ENCODE peak calls at places on chromosomes 12 and 14, in four cellular contexts. R is breast epithelium, D is heart right ventricle, N is fibroblast of the aortic adventitia. Q is an unnamed sample.

GRCh38 chr14:62027958-62028357 is 265.7 kb downstream of the SNAPC1 start:
- DNase-seq in R (no peak), D (no peak), N (no peak), Q (no peak)

GRCh38 chr12:109863961-109864712 is 16.2 kb downstream of the GLTP start:
- DNase-seq in R (peak; percentile 39), D (no peak), N (peak; percentile 39), Q (no peak)

GRCh38 chr14:21200752-21201461 is 45.0 kb upstream of the OR5AU1 start:
- DNase-seq in R (no peak), D (no peak), N (no peak), Q (no peak)

GRCh38 chr14:99175331-99176155 is 96.5 kb downstream of the BCL11B start:
- DNase-seq in R (no peak), D (no peak), N (no peak), Q (no peak)

GRCh38 chr12:16526693-16527092 is 79.3 kb downstream of the LMO3 start:
- DNase-seq in R (no peak), D (no peak), N (peak; percentile 97), Q (no peak)

GRCh38 chr12:110922652-110923051 is 2.3 kb upstream of the MYL2 start:
- DNase-seq in R (no peak), D (no peak), N (no peak), Q (no peak)

GRCh38 chr12:109910969-109911348 is 10.9 kb downstream of the TCHP start:
- DNase-seq in R (no peak), D (no peak), N (peak; percentile 15), Q (peak; percentile 30)

GRCh38 chr14:84006643-84007137 is 1523.3 kb upstream of the FLRT2 start:
- DNase-seq in R (no peak), D (peak; percentile 36), N (no peak), Q (no peak)

GRCh38 chr12:53461059-53461458 is 9.2 kb downstream of the PCBP2 start:
- DNase-seq in R (no peak), D (peak; percentile 79), N (no peak), Q (no peak)

GRCh38 chr12:64616221-64616620 is 5.9 kb downstream of the RASSF3 start:
- DNase-seq in R (no peak), D (no peak), N (peak; percentile 82), Q (no peak)

GRCh38 chr12:125988545-125988944 is 923.3 kb downstream of the AACS start:
- DNase-seq in R (no peak), D (no peak), N (no peak), Q (no peak)

GRCh38 chr14:104441275-104442106 is 138.1 kb upstream of the C14orf180 start:
- DNase-seq in R (peak; percentile 13), D (no peak), N (no peak), Q (no peak)

GRCh38 chr12:619346-619745 is 43.9 kb downstream of the NINJ2 start:
- DNase-seq in R (no peak), D (no peak), N (no peak), Q (no peak)

GRCh38 chr14:81727243-81727642 is 193.6 kb upstream of the SEL1L start:
- DNase-seq in R (no peak), D (no peak), N (no peak), Q (no peak)

GRCh38 chr14:21070083-21070609 is at the start of gene ARHGEF40:
- DNase-seq in R (no peak), D (peak; percentile 65), N (peak; percentile 40), Q (peak; percentile 36)

GRCh38 chr14:72540836-72541235 is 353.1 kb downstream of the DPF3 start:
- DNase-seq in R (no peak), D (no peak), N (no peak), Q (no peak)

GRCh38 chr12:96258451-96258933 is 64.3 kb downstream of the ELK3 start:
- DNase-seq in R (no peak), D (peak; percentile 89), N (peak; percentile 91), Q (no peak)

GRCh38 chr14:32542507-32542906 is 213.4 kb downstream of the AKAP6 start:
- DNase-seq in R (no peak), D (peak; percentile 23), N (no peak), Q (no peak)

GRCh38 chr12:78645956-78646355 is 218.6 kb upstream of the SYT1 start:
- DNase-seq in R (no peak), D (no peak), N (peak; percentile 25), Q (no peak)

GRCh38 chr14:104889374-104889755 is 24.3 kb downstream of the CEP170B start:
- DNase-seq in R (no peak), D (no peak), N (no peak), Q (no peak)

GRCh38 chr12:1670815-1671268 is 20.0 kb upstream of the ADIPOR2 start:
- DNase-seq in R (no peak), D (no peak), N (no peak), Q (no peak)

GRCh38 chr12:57755454-57756372 is 810 bp downstream of the MARCHF9 start:
- DNase-seq in R (no peak), D (no peak), N (no peak), Q (peak; percentile 49)

GRCh38 chr14:51548187-51548586 is 103.5 kb upstream of the FRMD6 start:
- DNase-seq in R (no peak), D (no peak), N (no peak), Q (no peak)

GRCh38 chr12:116692605-116693004 is 45.3 kb downstream of the SPRING1 start:
- DNase-seq in R (no peak), D (no peak), N (no peak), Q (no peak)

GRCh38 chr14:18688346-18688745 is 87.4 kb downstream of the OR11H12 start:
- DNase-seq in R (no peak), D (no peak), N (no peak), Q (no peak)

GRCh38 chr14:33404964-33405574 is 466.4 kb downstream of the NPAS3 start:
- DNase-seq in R (no peak), D (no peak), N (no peak), Q (no peak)

GRCh38 chr14:24874514-24875202 is 175.3 kb downstream of the STXBP6 start:
- DNase-seq in R (no peak), D (no peak), N (no peak), Q (no peak)

GRCh38 chr14:99522934-99523660 is 41.9 kb downstream of the CCNK start:
- DNase-seq in R (no peak), D (no peak), N (peak; percentile 61), Q (no peak)

GRCh38 chr12:105060715-105061378 is 23.4 kb downstream of the ALDH1L2 start:
- DNase-seq in R (no peak), D (no peak), N (peak; percentile 29), Q (no peak)

GRCh38 chr14:95409472-95410307 is 90.0 kb upstream of the CLMN start:
- DNase-seq in R (no peak), D (peak; percentile 31), N (no peak), Q (no peak)

GRCh38 chr12:85874064-85874463 is at the start of gene NTS:
- DNase-seq in R (no peak), D (no peak), N (no peak), Q (peak; percentile 24)

GRCh38 chr12:76037130-76038105 is 5.8 kb upstream of the PHLDA1 start:
- DNase-seq in R (no peak), D (peak; percentile 54), N (peak; percentile 93), Q (peak; percentile 85)

GRCh38 chr14:65156568-65157366 is 54.5 kb upstream of the MAX start:
- DNase-seq in R (peak; percentile 20), D (peak; percentile 33), N (peak; percentile 96), Q (peak; percentile 68)

GRCh38 chr12:91105807-91106206 is 5.5 kb downstream of the LUM start:
- DNase-seq in R (no peak), D (no peak), N (peak; percentile 42), Q (no peak)

GRCh38 chr12:39161686-39162085 is 256.3 kb upstream of the CPNE8 start:
- DNase-seq in R (no peak), D (no peak), N (no peak), Q (no peak)

GRCh38 chr12:132488127-132489077 is 1.5 kb upstream of the FBRSL1 start:
- DNase-seq in R (no peak), D (peak; percentile 68), N (no peak), Q (peak; percentile 31)
- H3K4me3 ChIP-seq in R (peak overlapping the region; percentile 81), D (peak overlapping the region; percentile 84), N (no peak overlapping the region), Q (peak overlapping the region; percentile 78)

GRCh38 chr12:46553266-46553665 is 180.7 kb upstream of the SLC38A2 start:
- DNase-seq in R (no peak), D (no peak), N (peak; percentile 74), Q (no peak)
- H3K4me3 ChIP-seq in R (no peak overlapping the region), D (no peak overlapping the region), N (no peak overlapping the region), Q (no peak overlapping the region)

GRCh38 chr12:51822261-51822616 is 26.3 kb downstream of the FIGNL2 start:
- DNase-seq in R (no peak), D (no peak), N (no peak), Q (no peak)
- H3K4me3 ChIP-seq in R (peak overlapping the region; percentile 64), D (peak overlapping the region; percentile 57), N (no peak overlapping the region), Q (no peak overlapping the region)

DNA sequence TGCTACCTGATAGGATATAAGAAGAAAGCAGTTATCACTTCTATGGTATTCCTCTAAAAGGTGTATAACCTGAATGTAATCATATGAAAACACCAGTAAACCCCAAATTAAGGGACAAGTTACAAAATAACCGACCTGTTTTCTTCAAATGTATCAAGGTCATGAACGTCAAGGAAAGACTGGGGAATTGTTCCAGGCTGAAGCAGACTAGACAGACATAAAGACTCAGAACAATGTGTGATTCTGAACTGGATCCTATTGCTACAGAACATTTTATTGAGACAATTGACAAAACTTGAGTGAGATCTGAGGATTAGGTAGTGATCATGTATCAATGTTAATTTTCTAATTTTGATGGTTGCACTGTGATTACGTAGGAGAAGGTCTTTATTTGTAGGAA is 15.4 kb upstream of the LRP6 start:
- DNase-seq in R (no peak), D (no peak), N (no peak), Q (no peak)
- H3K4me3 ChIP-seq in R (no peak overlapping the region), D (no peak overlapping the region), N (no peak overlapping the region), Q (no peak overlapping the region)

DNA sequence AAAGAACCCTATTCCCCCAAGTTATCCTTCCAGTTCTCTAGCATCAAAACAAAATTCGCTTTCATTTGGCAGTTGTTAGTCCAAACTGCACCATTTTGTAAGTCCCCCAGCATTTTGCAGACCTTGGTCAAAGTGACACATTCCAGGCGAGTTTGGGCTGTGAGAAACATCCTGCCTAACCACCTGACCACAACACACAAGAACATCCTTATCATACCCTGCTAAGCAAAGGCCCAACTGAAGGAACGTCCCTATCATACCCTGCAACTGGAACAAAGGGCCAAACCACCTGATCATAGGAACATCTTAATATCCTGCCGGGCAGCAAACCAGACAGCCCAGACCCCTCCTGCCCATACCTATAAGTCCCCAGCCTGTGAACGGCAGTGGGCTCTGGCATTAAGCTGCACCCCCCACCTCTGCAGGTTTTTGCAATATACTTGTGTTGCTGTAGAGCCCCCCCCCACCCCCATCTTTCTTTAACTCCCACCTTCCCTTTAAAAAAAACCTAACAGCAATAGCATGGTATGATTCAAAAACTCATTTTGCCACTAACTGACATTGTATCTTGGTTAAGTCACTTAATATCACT is 2.7 kb downstream of the PCNX4 start:
- DNase-seq in R (no peak), D (peak; percentile 13), N (peak; percentile 44), Q (peak; percentile 31)
- H3K4me3 ChIP-seq in R (no peak overlapping the region), D (peak overlapping the region; percentile 69), N (peak overlapping the region; percentile 93), Q (peak overlapping the region; percentile 82)

DNA sequence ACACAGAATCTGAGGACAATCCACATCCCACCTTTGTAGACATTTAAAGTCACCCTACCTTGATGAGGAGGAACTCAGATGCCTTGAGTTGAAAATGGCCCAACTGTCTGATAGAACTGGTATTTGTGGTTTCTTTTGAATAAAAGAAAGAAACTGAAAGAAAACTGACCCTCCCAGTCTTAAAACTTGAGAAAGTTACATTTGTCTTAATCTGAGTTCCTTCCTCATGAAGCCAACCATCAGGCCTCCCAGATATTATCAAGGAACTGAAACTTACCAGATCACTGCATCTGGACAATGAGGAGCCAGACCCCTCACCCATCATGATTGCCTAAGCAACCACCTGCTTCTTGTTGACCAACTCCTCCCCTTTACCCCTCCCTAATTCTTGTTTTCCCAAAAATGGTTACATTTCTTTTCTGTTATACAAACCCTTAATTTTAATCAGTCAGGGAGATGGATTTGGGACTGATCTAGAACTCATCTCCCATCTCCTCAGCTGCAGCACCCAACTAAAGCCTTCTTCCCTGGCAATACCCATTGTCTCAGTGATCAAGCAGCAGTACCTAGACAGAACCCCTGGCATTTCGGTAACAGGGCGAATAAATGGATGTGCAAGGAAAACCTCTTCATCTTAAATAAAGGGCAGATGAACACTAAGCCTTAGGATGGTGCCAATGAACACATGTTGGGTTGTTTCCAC is 72.0 kb upstream of the RESF1 start:
- DNase-seq in R (no peak), D (no peak), N (no peak), Q (peak; percentile 96)
- H3K4me3 ChIP-seq in R (no peak overlapping the region), D (no peak overlapping the region), N (no peak overlapping the region), Q (peak overlapping the region; percentile 65)